ENCODE peak calls at places on chromosomes 13 and 19, in six cellular contexts. One of them, this sample, is unnamed.

GRCh38 chr19:46775642-46776258 is 12.6 kb downstream of the SLC1A5 start:
- DNase-seq in Peyer's patch: no peak
- DNase-seq in mucosa of descending colon: no peak
- DNase-seq in fibroblast of mammary gland: no peak
- DNase-seq in fibroblast of pulmonary artery: no peak
- DNase-seq in AG04450: no peak
- DNase-seq in this sample: no peak

GRCh38 chr19:56133858-56134654 is 7.0 kb upstream of the ZNF444 start:
- DNase-seq in Peyer's patch: peak; percentile 58
- DNase-seq in fibroblast of mammary gland: peak; percentile 68
- DNase-seq in AG04450: no peak
- DNase-seq in fibroblast of pulmonary artery: no peak
- DNase-seq in mucosa of descending colon: no peak
- DNase-seq in this sample: no peak

GRCh38 chr19:45523642-45524256 is 16.5 kb downstream of the VASP start:
- DNase-seq in AG04450: peak; percentile 61
- DNase-seq in fibroblast of mammary gland: peak; percentile 84
- DNase-seq in Peyer's patch: peak; percentile 72
- DNase-seq in fibroblast of pulmonary artery: peak; percentile 90
- DNase-seq in mucosa of descending colon: peak; percentile 79
- DNase-seq in this sample: peak; percentile 82

GRCh38 chr13:22486490-22486889 is 694.3 kb upstream of the SGCG start:
- DNase-seq in Peyer's patch: no peak
- DNase-seq in fibroblast of mammary gland: no peak
- DNase-seq in AG04450: no peak
- DNase-seq in fibroblast of pulmonary artery: no peak
- DNase-seq in mucosa of descending colon: no peak
- DNase-seq in this sample: no peak

GRCh38 chr13:90968510-90968909 is 379.0 kb upstream of the MIR17HG start:
- DNase-seq in fibroblast of pulmonary artery: peak; percentile 10
- DNase-seq in AG04450: no peak
- DNase-seq in fibroblast of mammary gland: peak; percentile 1
- DNase-seq in mucosa of descending colon: no peak
- DNase-seq in Peyer's patch: no peak
- DNase-seq in this sample: no peak

GRCh38 chr19:28633223-28634030 is 579.5 kb downstream of the UQCRFS1 start:
- DNase-seq in fibroblast of pulmonary artery: peak; percentile 61
- DNase-seq in AG04450: no peak
- DNase-seq in mucosa of descending colon: no peak
- DNase-seq in Peyer's patch: no peak
- DNase-seq in fibroblast of mammary gland: peak; percentile 66
- DNase-seq in this sample: peak; percentile 50

GRCh38 chr19:34676697-34677385 is at the start of gene SCGB2B2:
- DNase-seq in fibroblast of pulmonary artery: no peak
- DNase-seq in Peyer's patch: peak; percentile 79
- DNase-seq in mucosa of descending colon: peak; percentile 64
- DNase-seq in AG04450: no peak
- DNase-seq in fibroblast of mammary gland: no peak
- DNase-seq in this sample: no peak

GRCh38 chr13:107832521-107833095 is 382.7 kb downstream of the LIG4 start:
- DNase-seq in Peyer's patch: no peak
- DNase-seq in fibroblast of pulmonary artery: no peak
- DNase-seq in fibroblast of mammary gland: no peak
- DNase-seq in mucosa of descending colon: no peak
- DNase-seq in AG04450: no peak
- DNase-seq in this sample: no peak

GRCh38 chr19:20423381-20424207 is 142.0 kb downstream of the ZNF737 start:
- DNase-seq in fibroblast of mammary gland: peak; percentile 66
- DNase-seq in fibroblast of pulmonary artery: peak; percentile 69
- DNase-seq in Peyer's patch: peak; percentile 54
- DNase-seq in mucosa of descending colon: peak; percentile 53
- DNase-seq in AG04450: no peak
- DNase-seq in this sample: peak; percentile 68

GRCh38 chr19:13243971-13244370 is 93.8 kb downstream of the IER2 start:
- DNase-seq in AG04450: no peak
- DNase-seq in Peyer's patch: no peak
- DNase-seq in mucosa of descending colon: no peak
- DNase-seq in fibroblast of pulmonary artery: peak; percentile 8
- DNase-seq in fibroblast of mammary gland: no peak
- DNase-seq in this sample: no peak

GRCh38 chr19:51094696-51095279 is 12.1 kb upstream of the KLK14 start:
- DNase-seq in fibroblast of mammary gland: no peak
- DNase-seq in fibroblast of pulmonary artery: peak; percentile 12
- DNase-seq in AG04450: no peak
- DNase-seq in Peyer's patch: no peak
- DNase-seq in mucosa of descending colon: no peak
- DNase-seq in this sample: no peak

GRCh38 chr13:113915012-113915763 is 51.3 kb upstream of the GAS6 start:
- DNase-seq in fibroblast of pulmonary artery: no peak
- DNase-seq in Peyer's patch: no peak
- DNase-seq in AG04450: no peak
- DNase-seq in mucosa of descending colon: no peak
- DNase-seq in fibroblast of mammary gland: no peak
- DNase-seq in this sample: no peak

GRCh38 chr19:18941628-18942354 is 774 bp upstream of the HOMER3 start:
- DNase-seq in Peyer's patch: no peak
- DNase-seq in fibroblast of mammary gland: no peak
- DNase-seq in mucosa of descending colon: no peak
- DNase-seq in fibroblast of pulmonary artery: no peak
- DNase-seq in AG04450: no peak
- DNase-seq in this sample: no peak

GRCh38 chr13:90217275-90217674 is 1130.2 kb upstream of the MIR17HG start:
- DNase-seq in mucosa of descending colon: no peak
- DNase-seq in Peyer's patch: no peak
- DNase-seq in fibroblast of pulmonary artery: no peak
- DNase-seq in fibroblast of mammary gland: no peak
- DNase-seq in AG04450: no peak
- DNase-seq in this sample: no peak

GRCh38 chr13:59111711-59112110 is 1052.0 kb downstream of the DIAPH3 start:
- DNase-seq in fibroblast of mammary gland: peak; percentile 51
- DNase-seq in mucosa of descending colon: no peak
- DNase-seq in Peyer's patch: no peak
- DNase-seq in fibroblast of pulmonary artery: peak; percentile 82
- DNase-seq in AG04450: peak; percentile 42
- DNase-seq in this sample: peak; percentile 51

GRCh38 chr13:66414196-66414800 is 815.8 kb downstream of the PCDH9 start:
- DNase-seq in Peyer's patch: no peak
- DNase-seq in fibroblast of pulmonary artery: no peak
- DNase-seq in AG04450: no peak
- DNase-seq in mucosa of descending colon: no peak
- DNase-seq in fibroblast of mammary gland: no peak
- DNase-seq in this sample: no peak

GRCh38 chr13:81106348-81106747 is 765.4 kb upstream of the SPRY2 start:
- DNase-seq in mucosa of descending colon: no peak
- DNase-seq in fibroblast of pulmonary artery: no peak
- DNase-seq in AG04450: no peak
- DNase-seq in Peyer's patch: no peak
- DNase-seq in fibroblast of mammary gland: no peak
- DNase-seq in this sample: no peak

GRCh38 chr19:56066152-56067023 is 54.7 kb downstream of the ZNF787 start:
- DNase-seq in mucosa of descending colon: peak; percentile 71
- DNase-seq in fibroblast of pulmonary artery: peak; percentile 49
- DNase-seq in AG04450: peak; percentile 4
- DNase-seq in Peyer's patch: peak; percentile 40
- DNase-seq in fibroblast of mammary gland: peak; percentile 38
- DNase-seq in this sample: peak; percentile 22

GRCh38 chr19:37692956-37693660 is 26.5 kb downstream of the ZNF607 start:
- DNase-seq in Peyer's patch: no peak
- DNase-seq in mucosa of descending colon: no peak
- DNase-seq in AG04450: no peak
- DNase-seq in fibroblast of pulmonary artery: no peak
- DNase-seq in fibroblast of mammary gland: no peak
- DNase-seq in this sample: no peak

GRCh38 chr13:46885018-46885417 is 11.8 kb downstream of the HTR2A start:
- DNase-seq in fibroblast of mammary gland: peak; percentile 58
- DNase-seq in fibroblast of pulmonary artery: no peak
- DNase-seq in AG04450: no peak
- DNase-seq in Peyer's patch: no peak
- DNase-seq in mucosa of descending colon: no peak
- DNase-seq in this sample: no peak

GRCh38 chr19:47752440-47753211 is 7.3 kb downstream of the NOP53 start:
- DNase-seq in AG04450: no peak
- DNase-seq in fibroblast of mammary gland: no peak
- DNase-seq in Peyer's patch: no peak
- DNase-seq in fibroblast of pulmonary artery: no peak
- DNase-seq in mucosa of descending colon: no peak
- DNase-seq in this sample: no peak

GRCh38 chr13:89066868-89067466 is 1395.8 kb downstream of the SLITRK5 start:
- DNase-seq in fibroblast of pulmonary artery: peak; percentile 45
- DNase-seq in fibroblast of mammary gland: peak; percentile 24
- DNase-seq in Peyer's patch: no peak
- DNase-seq in mucosa of descending colon: no peak
- DNase-seq in AG04450: no peak
- DNase-seq in this sample: peak; percentile 11
- TF ChIP-seq CTCF in fibroblast of pulmonary artery: peak; percentile 51
- TF ChIP-seq CTCF in fibroblast of mammary gland: peak; percentile 50
- TF ChIP-seq CTCF in Peyer's patch: peak; percentile 52
- TF ChIP-seq CTCF in mucosa of descending colon: peak; percentile 28
- TF ChIP-seq CTCF in AG04450: peak; percentile 50
- TF ChIP-seq CTCF in this sample: peak; percentile 57

GRCh38 chr13:38180670-38181069 is 169.0 kb upstream of the UFM1 start:
- DNase-seq in fibroblast of pulmonary artery: no peak
- DNase-seq in fibroblast of mammary gland: no peak
- DNase-seq in AG04450: no peak
- DNase-seq in mucosa of descending colon: no peak
- DNase-seq in Peyer's patch: no peak
- DNase-seq in this sample: peak; percentile 0
- H3K4me3 ChIP-seq in fibroblast of pulmonary artery: peak overlapping the region; percentile 7
- H3K4me3 ChIP-seq in fibroblast of mammary gland: no peak overlapping the region
- H3K4me3 ChIP-seq in AG04450: peak overlapping the region; percentile 0
- H3K4me3 ChIP-seq in mucosa of descending colon: no peak overlapping the region
- H3K4me3 ChIP-seq in Peyer's patch: no peak overlapping the region
- H3K4me3 ChIP-seq in this sample: peak overlapping the region; percentile 13

GRCh38 chr13:93715866-93716265 is 489.3 kb downstream of the GPC6 start:
- DNase-seq in Peyer's patch: no peak
- DNase-seq in fibroblast of pulmonary artery: no peak
- DNase-seq in AG04450: no peak
- DNase-seq in mucosa of descending colon: no peak
- DNase-seq in fibroblast of mammary gland: peak; percentile 57
- DNase-seq in this sample: no peak

GRCh38 chr13:93709511-93710244 is 483.1 kb downstream of the GPC6 start:
- DNase-seq in AG04450: no peak
- DNase-seq in Peyer's patch: no peak
- DNase-seq in fibroblast of pulmonary artery: no peak
- DNase-seq in fibroblast of mammary gland: no peak
- DNase-seq in mucosa of descending colon: no peak
- DNase-seq in this sample: peak; percentile 72

GRCh38 chr13:93716623-93717022 is 490.0 kb downstream of the GPC6 start:
- DNase-seq in fibroblast of mammary gland: no peak
- DNase-seq in fibroblast of pulmonary artery: no peak
- DNase-seq in Peyer's patch: no peak
- DNase-seq in mucosa of descending colon: no peak
- DNase-seq in AG04450: no peak
- DNase-seq in this sample: no peak

GRCh38 chr13:93708323-93709075 is 481.9 kb downstream of the GPC6 start:
- DNase-seq in mucosa of descending colon: no peak
- DNase-seq in fibroblast of pulmonary artery: no peak
- DNase-seq in Peyer's patch: no peak
- DNase-seq in fibroblast of mammary gland: no peak
- DNase-seq in AG04450: no peak
- DNase-seq in this sample: no peak

DNA sequence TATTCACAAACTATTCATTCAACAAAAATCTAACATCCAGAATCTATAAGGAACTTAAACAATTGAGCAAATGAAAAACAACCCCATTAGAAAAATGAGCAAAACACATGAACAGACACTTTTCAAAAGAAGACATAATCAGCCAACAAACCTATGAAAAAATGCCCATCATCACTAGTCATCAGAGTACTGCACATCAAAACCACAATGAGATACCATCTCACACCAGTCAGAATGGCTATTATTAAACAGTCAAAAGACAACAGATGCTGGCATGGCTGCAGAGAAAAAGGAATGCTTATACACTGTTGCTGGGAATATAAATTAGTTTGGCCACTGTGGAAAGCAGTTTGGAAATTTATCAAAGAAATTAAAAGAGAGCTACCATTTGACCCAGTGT is 487.6 kb downstream of the GPC6 start:
- DNase-seq in AG04450: no peak
- DNase-seq in Peyer's patch: no peak
- DNase-seq in fibroblast of pulmonary artery: no peak
- DNase-seq in mucosa of descending colon: no peak
- DNase-seq in fibroblast of mammary gland: no peak
- DNase-seq in this sample: peak; percentile 36
- TF ChIP-seq CTCF in AG04450: no peak
- TF ChIP-seq CTCF in Peyer's patch: no peak
- TF ChIP-seq CTCF in fibroblast of pulmonary artery: no peak
- TF ChIP-seq CTCF in mucosa of descending colon: no peak
- TF ChIP-seq CTCF in fibroblast of mammary gland: no peak
- TF ChIP-seq CTCF in this sample: no peak

DNA sequence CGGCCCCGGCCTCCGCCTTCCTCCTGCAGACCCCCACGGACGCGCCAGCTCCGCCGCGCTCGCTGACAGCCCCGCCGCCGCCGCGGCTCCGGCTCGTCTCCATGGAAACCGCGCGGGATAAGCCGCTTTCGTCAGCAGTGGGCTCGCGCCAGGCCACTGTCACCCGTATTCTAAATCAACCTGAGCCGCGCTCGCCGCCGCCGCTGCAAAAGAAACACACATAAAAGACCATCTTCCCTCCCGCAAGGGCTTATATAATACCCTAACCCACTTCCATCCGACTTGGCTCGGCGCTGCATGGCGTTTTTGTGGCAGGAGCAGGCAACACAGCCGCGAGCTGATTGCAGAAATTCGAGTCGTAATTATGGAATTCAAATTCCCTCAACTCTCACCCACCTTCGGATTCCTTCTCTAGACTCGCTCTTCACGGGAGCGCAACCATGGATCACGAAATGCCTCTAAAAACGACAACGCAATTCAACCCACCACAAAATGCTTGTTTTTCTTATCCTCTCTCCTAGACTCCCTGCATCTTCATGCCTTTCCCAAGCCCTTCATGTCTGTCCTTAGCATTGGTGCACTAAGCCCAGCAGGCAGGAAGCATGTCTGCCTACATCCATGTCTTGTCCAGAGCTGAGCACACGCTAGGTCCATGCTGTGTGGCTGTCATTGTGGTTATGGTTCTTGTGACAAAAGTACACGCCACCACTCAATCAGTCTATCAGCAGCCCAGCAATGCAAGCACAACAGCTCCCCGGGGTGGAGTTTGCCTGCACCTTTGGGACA is at the start of gene AMER2:
- DNase-seq in AG04450: no peak
- DNase-seq in fibroblast of mammary gland: peak; percentile 11
- DNase-seq in mucosa of descending colon: no peak
- DNase-seq in Peyer's patch: no peak
- DNase-seq in fibroblast of pulmonary artery: peak; percentile 16
- DNase-seq in this sample: peak; percentile 4
- H3K4me3 ChIP-seq in AG04450: peak within 1 kb of the TSS; percentile 32
- H3K4me3 ChIP-seq in fibroblast of mammary gland: peak within 1 kb of the TSS; percentile 3
- H3K4me3 ChIP-seq in mucosa of descending colon: no peak within 1 kb of the TSS
- H3K4me3 ChIP-seq in Peyer's patch: peak within 1 kb of the TSS; percentile 13
- H3K4me3 ChIP-seq in fibroblast of pulmonary artery: peak within 1 kb of the TSS; percentile 36
- H3K4me3 ChIP-seq in this sample: peak within 1 kb of the TSS; percentile 24

This sample was measured in AG10803.